ENCODE peak calls at places on chromosomes 6 and 20, in six cellular contexts. S is ovary, G is trophoblast cell, N is PC-9, J is MG63, C is transverse colon. K is an unnamed sample.

GRCh38 chr6:163260911-163261310 is 153.6 kb upstream of the QKI start:
- DNase-seq in J (no peak), N (no peak), G (no peak), C (no peak), S (no peak), K (no peak)

GRCh38 chr20:23752481-23753193 is 1.9 kb upstream of the CST1 start:
- DNase-seq in J (no peak), C (no peak), S (no peak), N (no peak), G (no peak), K (peak; percentile 26)

GRCh38 chr20:13009682-13010406 is 1.1 kb downstream of the SPTLC3 start:
- DNase-seq in N (peak; percentile 72), J (peak; percentile 69), S (peak; percentile 62), G (peak; percentile 36), C (peak; percentile 30), K (peak; percentile 63)

GRCh38 chr6:163392533-163392932 is 22.0 kb upstream of the QKI start:
- DNase-seq in C (no peak), S (no peak), N (peak; percentile 81), J (peak; percentile 21), G (peak; percentile 96), K (peak; percentile 69)

GRCh38 chr6:53530346-53530745 is 14.6 kb downstream of the GCLC start:
- DNase-seq in S (no peak), N (no peak), J (no peak), G (no peak), C (no peak), K (no peak)

GRCh38 chr20:63023836-63024571 is 17.2 kb upstream of the BHLHE23 start:
- DNase-seq in N (no peak), J (no peak), S (no peak), G (no peak), C (no peak), K (no peak)

GRCh38 chr20:9143926-9144325 is 75.0 kb downstream of the PLCB4 start:
- DNase-seq in J (no peak), N (no peak), G (no peak), S (no peak), C (no peak), K (no peak)

GRCh38 chr20:4069741-4070140 is 54.4 kb upstream of the RNF24 start:
- DNase-seq in G (no peak), C (no peak), N (no peak), S (no peak), J (peak; percentile 41), K (no peak)

GRCh38 chr20:48298851-48299484 is 513.7 kb upstream of the SULF2 start:
- DNase-seq in N (peak; percentile 87), J (peak; percentile 84), S (no peak), G (no peak), C (peak; percentile 17), K (no peak)

GRCh38 chr6:154815938-154816820 is 83.0 kb downstream of the SCAF8 start:
- DNase-seq in C (no peak), S (no peak), G (no peak), N (no peak), J (no peak), K (no peak)

GRCh38 chr6:39088331-39088730 is 26.7 kb downstream of the SAYSD1 start:
- DNase-seq in J (peak; percentile 86), C (no peak), S (no peak), G (peak; percentile 15), N (peak; percentile 53), K (no peak)

GRCh38 chr6:17584241-17584803 is 15.8 kb upstream of the FAM8A1 start:
- DNase-seq in G (peak; percentile 30), N (no peak), J (peak; percentile 13), S (peak; percentile 28), C (no peak), K (no peak)

GRCh38 chr6:104413767-104414166 is 446.0 kb downstream of the HACE1 start:
- DNase-seq in J (no peak), C (no peak), N (no peak), S (no peak), G (no peak), K (no peak)

GRCh38 chr6:113626470-113626869 is 230.7 kb upstream of the MARCKS start:
- DNase-seq in C (no peak), S (no peak), N (no peak), J (no peak), G (no peak), K (no peak)

GRCh38 chr6:43778976-43779863 is 9.2 kb downstream of the VEGFA start:
- DNase-seq in C (no peak), S (no peak), G (no peak), J (no peak), N (no peak), K (no peak)

GRCh38 chr20:48384147-48384818 is 443.5 kb downstream of the PREX1 start:
- DNase-seq in J (peak; percentile 25), S (no peak), N (no peak), G (no peak), C (no peak), K (no peak)

GRCh38 chr6:14386263-14386981 is 268.9 kb downstream of the CD83 start:
- DNase-seq in G (no peak), J (no peak), N (no peak), S (no peak), C (no peak), K (no peak)

GRCh38 chr6:8435845-8436168 is 462 bp upstream of the SLC35B3 start:
- DNase-seq in S (no peak), N (no peak), G (peak; percentile 74), J (no peak), C (no peak), K (no peak)

GRCh38 chr6:135941275-135941674 is 89.8 kb downstream of the PDE7B start:
- DNase-seq in S (no peak), J (no peak), G (no peak), C (no peak), N (no peak), K (no peak)

GRCh38 chr6:147507162-147508072 is 1.1 kb upstream of the SAMD5 start:
- DNase-seq in S (no peak), G (no peak), N (no peak), C (peak; percentile 18), J (peak; percentile 60), K (no peak)

GRCh38 chr6:36997811-36998722 is 7.4 kb upstream of the FGD2 start:
- DNase-seq in N (peak; percentile 21), C (peak; percentile 49), J (no peak), S (no peak), G (no peak), K (no peak)

GRCh38 chr20:14343658-14344057 is 6.2 kb upstream of the FLRT3 start:
- DNase-seq in G (no peak), N (no peak), J (no peak), S (no peak), C (no peak), K (no peak)

GRCh38 chr6:42441661-42442081 is 10.1 kb downstream of the TRERF1 start:
- DNase-seq in N (no peak), G (no peak), J (no peak), S (no peak), C (no peak), K (no peak)

GRCh38 chr20:44990425-44990824 is 24.1 kb downstream of the STK4 start:
- DNase-seq in J (no peak), N (no peak), G (no peak), S (no peak), C (no peak), K (no peak)

GRCh38 chr6:146543940-146544661 is 468 bp downstream of the RAB32 start:
- DNase-seq in G (peak; percentile 22), J (peak; percentile 39), C (peak; percentile 67), S (peak; percentile 47), N (no peak), K (peak; percentile 66)

GRCh38 chr20:2709205-2709981 is 16.8 kb downstream of the EBF4 start:
- DNase-seq in S (no peak), N (no peak), J (no peak), G (no peak), C (no peak), K (peak; percentile 48)

GRCh38 chr20:50040432-50041237 is 57.9 kb downstream of the SNAI1 start:
- DNase-seq in N (no peak), C (no peak), J (no peak), G (peak; percentile 66), S (no peak), K (no peak)

GRCh38 chr20:32603046-32603726 is 18.1 kb upstream of the NOL4L start:
- DNase-seq in J (no peak), C (peak; percentile 28), S (no peak), N (no peak), G (no peak), K (no peak)

GRCh38 chr20:58630063-58630462 is 21.0 kb upstream of the STX16 start:
- DNase-seq in C (no peak), J (peak; percentile 59), G (no peak), S (no peak), N (peak; percentile 61), K (no peak)

GRCh38 chr6:156102129-156102528 is 646.5 kb upstream of the NOX3 start:
- DNase-seq in G (no peak), C (peak; percentile 10), S (no peak), J (peak; percentile 1), N (no peak), K (no peak)

GRCh38 chr20:63342561-63343459 is 18.3 kb downstream of the CHRNA4 start:
- DNase-seq in N (no peak), G (no peak), J (no peak), C (no peak), S (no peak), K (no peak)

GRCh38 chr6:17394192-17394611 is 807 bp downstream of the CAP2 start:
- DNase-seq in J (peak; percentile 64), N (peak; percentile 77), C (peak; percentile 51), G (peak; percentile 54), S (peak; percentile 31), K (peak; percentile 60)

GRCh38 chr6:160273196-160273595 is 14.6 kb upstream of the SLC22A2 start:
- DNase-seq in C (no peak), N (no peak), S (no peak), G (no peak), J (no peak), K (no peak)

GRCh38 chr6:131923356-131923755 is 27.8 kb downstream of the CCN2 start:
- DNase-seq in C (peak; percentile 63), G (peak; percentile 69), J (peak; percentile 59), S (peak; percentile 69), N (peak; percentile 59), K (no peak)

GRCh38 chr6:27295301-27296079 is 16.6 kb downstream of the POM121L2 start:
- DNase-seq in C (no peak), N (peak; percentile 73), S (no peak), G (no peak), J (peak; percentile 81), K (no peak)
- H3K9me3 ChIP-seq in C (no peaks in the 10 kb centered on the region), N (no peaks in the 10 kb centered on the region), S (no peaks in the 10 kb centered on the region), G (no peaks in the 10 kb centered on the region), J (no peaks in the 10 kb centered on the region), K (peaks cover 15% of the 10 kb centered on the region)

GRCh38 chr20:55135923-55136322 is 660.5 kb downstream of the DOK5 start:
- DNase-seq in J (no peak), N (no peak), G (no peak), C (no peak), S (no peak), K (no peak)

GRCh38 chr20:55132523-55132922 is 657.1 kb downstream of the DOK5 start:
- DNase-seq in J (no peak), S (no peak), C (no peak), G (no peak), N (no peak), K (no peak)
- H3K9me3 ChIP-seq in J (no peaks in the 10 kb centered on the region), S (no peaks in the 10 kb centered on the region), C (no peaks in the 10 kb centered on the region), G (no peaks in the 10 kb centered on the region), N (no peaks in the 10 kb centered on the region), K (no peaks in the 10 kb centered on the region)

GRCh38 chr20:56202493-56203077 is 45.9 kb upstream of the MC3R start:
- DNase-seq in J (no peak), S (no peak), G (no peak), C (no peak), N (no peak), K (no peak)
- H3K9me3 ChIP-seq in J (peaks cover 2% of the 10 kb centered on the region), S (no peaks in the 10 kb centered on the region), G (peaks cover 4% of the 10 kb centered on the region), C (peaks cover 5% of the 10 kb centered on the region), N (peaks cover 12% of the 10 kb centered on the region), K (peaks cover 16% of the 10 kb centered on the region)

GRCh38 chr6:167505782-167506181 is 180.9 kb downstream of the TTLL2 start:
- DNase-seq in S (no peak), J (no peak), G (no peak), C (no peak), N (no peak), K (no peak)
- H3K9me3 ChIP-seq in S (no peaks in the 10 kb centered on the region), J (no peaks in the 10 kb centered on the region), G (no peaks in the 10 kb centered on the region), C (no peaks in the 10 kb centered on the region), N (no peaks in the 10 kb centered on the region), K (no peaks in the 10 kb centered on the region)

K was measured in right atrium auricular region.